ENCODE peak calls at places on chromosomes 12 and 14, in five cellular contexts. One of them, this sample, is unnamed.

GRCh38 chr12:16626991-16627390 is 21.0 kb upstream of the LMO3 start:
- DNase-seq in mucosa of descending colon: no peak
- DNase-seq in lung: no peak
- DNase-seq in PC-9: no peak
- DNase-seq in neuronal stem cell: no peak
- DNase-seq in this sample: no peak

GRCh38 chr14:67573268-67574010 is 26.6 kb downstream of the PIGH start:
- DNase-seq in mucosa of descending colon: no peak
- DNase-seq in lung: no peak
- DNase-seq in PC-9: no peak
- DNase-seq in neuronal stem cell: no peak
- DNase-seq in this sample: no peak

GRCh38 chr12:64086946-64087345 is 135.2 kb downstream of the KICS2 start:
- DNase-seq in mucosa of descending colon: no peak
- DNase-seq in lung: no peak
- DNase-seq in PC-9: no peak
- DNase-seq in neuronal stem cell: no peak
- DNase-seq in this sample: no peak

GRCh38 chr14:93725993-93726392 is 62.3 kb downstream of the PRIMA1 start:
- DNase-seq in mucosa of descending colon: no peak
- DNase-seq in lung: no peak
- DNase-seq in PC-9: no peak
- DNase-seq in neuronal stem cell: no peak
- DNase-seq in this sample: no peak

GRCh38 chr12:6735448-6736191 is 11.8 kb downstream of the COPS7A start:
- DNase-seq in mucosa of descending colon: peak; percentile 72
- DNase-seq in lung: peak; percentile 62
- DNase-seq in PC-9: peak; percentile 70
- DNase-seq in neuronal stem cell: no peak
- DNase-seq in this sample: peak; percentile 70

GRCh38 chr12:71191509-71192196 is 33.9 kb upstream of the TSPAN8 start:
- DNase-seq in mucosa of descending colon: no peak
- DNase-seq in lung: no peak
- DNase-seq in PC-9: no peak
- DNase-seq in neuronal stem cell: no peak
- DNase-seq in this sample: no peak

GRCh38 chr12:114921796-114922195 is 237.8 kb upstream of the TBX3 start:
- DNase-seq in mucosa of descending colon: no peak
- DNase-seq in lung: no peak
- DNase-seq in PC-9: no peak
- DNase-seq in neuronal stem cell: no peak
- DNase-seq in this sample: no peak

GRCh38 chr14:63362305-63362914 is 43.7 kb upstream of the GPHB5 start:
- DNase-seq in mucosa of descending colon: peak; percentile 31
- DNase-seq in lung: no peak
- DNase-seq in PC-9: no peak
- DNase-seq in neuronal stem cell: peak; percentile 62
- DNase-seq in this sample: no peak

GRCh38 chr14:50340945-50341344 is 28.8 kb downstream of the DMAC2L start:
- DNase-seq in mucosa of descending colon: no peak
- DNase-seq in lung: no peak
- DNase-seq in PC-9: no peak
- DNase-seq in neuronal stem cell: no peak
- DNase-seq in this sample: no peak

GRCh38 chr14:21902561-21903199 is 229.1 kb upstream of the OR4E1 start:
- DNase-seq in mucosa of descending colon: peak; percentile 28
- DNase-seq in lung: no peak
- DNase-seq in PC-9: no peak
- DNase-seq in neuronal stem cell: no peak
- DNase-seq in this sample: no peak

GRCh38 chr14:20332946-20333782 is at the start of gene CCNB1IP1:
- DNase-seq in mucosa of descending colon: peak; percentile 40
- DNase-seq in lung: peak; percentile 75
- DNase-seq in PC-9: peak; percentile 42
- DNase-seq in neuronal stem cell: peak; percentile 64
- DNase-seq in this sample: peak; percentile 96

GRCh38 chr14:64702493-64703392 is 1.5 kb upstream of the PLEKHG3 start:
- DNase-seq in mucosa of descending colon: peak; percentile 85
- DNase-seq in lung: peak; percentile 65
- DNase-seq in PC-9: peak; percentile 90
- DNase-seq in neuronal stem cell: no peak
- DNase-seq in this sample: no peak

GRCh38 chr12:16756833-16757552 is 151.0 kb upstream of the LMO3 start:
- DNase-seq in mucosa of descending colon: no peak
- DNase-seq in lung: no peak
- DNase-seq in PC-9: no peak
- DNase-seq in neuronal stem cell: peak; percentile 31
- DNase-seq in this sample: no peak

GRCh38 chr14:29709490-29709889 is 218.2 kb downstream of the PRKD1 start:
- DNase-seq in mucosa of descending colon: no peak
- DNase-seq in lung: no peak
- DNase-seq in PC-9: no peak
- DNase-seq in neuronal stem cell: no peak
- DNase-seq in this sample: no peak

GRCh38 chr12:127389923-127390322 is 877.0 kb upstream of the TMEM132C start:
- DNase-seq in mucosa of descending colon: no peak
- DNase-seq in lung: no peak
- DNase-seq in PC-9: peak; percentile 34
- DNase-seq in neuronal stem cell: peak; percentile 42
- DNase-seq in this sample: no peak

GRCh38 chr12:124457287-124458219 is 109.9 kb downstream of the NCOR2 start:
- DNase-seq in mucosa of descending colon: peak; percentile 65
- DNase-seq in lung: peak; percentile 67
- DNase-seq in PC-9: peak; percentile 43
- DNase-seq in neuronal stem cell: no peak
- DNase-seq in this sample: no peak

GRCh38 chr12:59596232-59597143 is 659 bp downstream of the SLC16A7 start:
- DNase-seq in mucosa of descending colon: peak; percentile 74
- DNase-seq in lung: peak; percentile 68
- DNase-seq in PC-9: peak; percentile 32
- DNase-seq in neuronal stem cell: peak; percentile 73
- DNase-seq in this sample: no peak

GRCh38 chr12:57134949-57135348 is 6.7 kb downstream of the LRP1 start:
- DNase-seq in mucosa of descending colon: no peak
- DNase-seq in lung: no peak
- DNase-seq in PC-9: no peak
- DNase-seq in neuronal stem cell: no peak
- DNase-seq in this sample: no peak

GRCh38 chr12:57133916-57134315 is 5.6 kb downstream of the LRP1 start:
- DNase-seq in mucosa of descending colon: no peak
- DNase-seq in lung: no peak
- DNase-seq in PC-9: no peak
- DNase-seq in neuronal stem cell: no peak
- DNase-seq in this sample: no peak

GRCh38 chr12:57130941-57131340 is 2.7 kb downstream of the LRP1 start:
- DNase-seq in mucosa of descending colon: no peak
- DNase-seq in lung: no peak
- DNase-seq in PC-9: no peak
- DNase-seq in neuronal stem cell: no peak
- DNase-seq in this sample: no peak

GRCh38 chr12:57131896-57132744 is 3.8 kb downstream of the LRP1 start:
- DNase-seq in mucosa of descending colon: no peak
- DNase-seq in lung: no peak
- DNase-seq in PC-9: no peak
- DNase-seq in neuronal stem cell: no peak
- DNase-seq in this sample: no peak

DNA sequence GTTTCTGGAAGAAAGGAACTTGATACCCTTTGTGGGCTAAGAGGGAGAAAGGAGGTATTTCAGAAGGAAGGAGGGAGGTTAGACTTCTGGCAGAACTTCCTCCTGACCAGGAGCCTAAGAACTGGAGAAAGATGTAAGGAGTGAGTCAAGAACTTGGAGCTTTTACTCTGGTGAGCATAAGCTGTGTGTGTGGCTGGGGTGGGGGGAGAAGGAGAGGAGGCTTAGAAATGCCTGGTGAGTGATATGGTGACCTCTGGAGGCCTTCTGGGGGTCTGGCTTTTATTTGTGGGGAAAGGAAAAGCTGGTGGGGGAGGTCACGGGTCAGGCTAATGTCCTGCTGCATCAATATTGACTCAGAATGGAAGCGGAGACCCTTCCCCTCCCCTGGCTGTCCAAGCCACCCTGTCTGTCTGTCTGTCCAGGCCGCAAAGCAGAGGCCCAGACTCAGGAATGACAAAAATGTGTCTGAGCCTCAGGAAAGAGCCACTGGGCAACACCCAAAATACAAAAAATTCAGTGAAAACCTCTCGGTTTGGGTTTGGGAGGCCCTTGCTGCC is 4.8 kb downstream of the LRP1 start:
- DNase-seq in mucosa of descending colon: no peak
- DNase-seq in lung: no peak
- DNase-seq in PC-9: no peak
- DNase-seq in neuronal stem cell: no peak
- DNase-seq in this sample: no peak
- H3K4me1 ChIP-seq in mucosa of descending colon: peaks cover 15% of the 10 kb centered on the region
- H3K4me1 ChIP-seq in lung: peaks cover 15% of the 10 kb centered on the region
- H3K4me1 ChIP-seq in PC-9: no peaks in the 10 kb centered on the region
- H3K4me1 ChIP-seq in neuronal stem cell: peaks cover 40% of the 10 kb centered on the region
- H3K4me1 ChIP-seq in this sample: peaks cover 4% of the 10 kb centered on the region

GRCh38 chr12:53383258-53383657 is 3.3 kb downstream of the SP1 start:
- DNase-seq in mucosa of descending colon: no peak
- DNase-seq in lung: no peak
- DNase-seq in PC-9: no peak
- DNase-seq in neuronal stem cell: no peak
- DNase-seq in this sample: no peak
- H3K4me1 ChIP-seq in mucosa of descending colon: peaks cover 78% of the 10 kb centered on the region
- H3K4me1 ChIP-seq in lung: peaks cover 16% of the 10 kb centered on the region
- H3K4me1 ChIP-seq in PC-9: peaks cover 74% of the 10 kb centered on the region
- H3K4me1 ChIP-seq in neuronal stem cell: peaks cover 21% of the 10 kb centered on the region
- H3K4me1 ChIP-seq in this sample: peaks cover 27% of the 10 kb centered on the region

GRCh38 chr12:54373619-54374554 is 9.6 kb upstream of the GPR84 start:
- DNase-seq in mucosa of descending colon: no peak
- DNase-seq in lung: no peak
- DNase-seq in PC-9: peak; percentile 14
- DNase-seq in neuronal stem cell: no peak
- DNase-seq in this sample: no peak

GRCh38 chr12:54376596-54377468 is 7.7 kb downstream of the ZNF385A start:
- DNase-seq in mucosa of descending colon: no peak
- DNase-seq in lung: no peak
- DNase-seq in PC-9: no peak
- DNase-seq in neuronal stem cell: no peak
- DNase-seq in this sample: no peak

GRCh38 chr12:54377797-54378515 is 6.6 kb downstream of the ZNF385A start:
- DNase-seq in mucosa of descending colon: no peak
- DNase-seq in lung: no peak
- DNase-seq in PC-9: no peak
- DNase-seq in neuronal stem cell: no peak
- DNase-seq in this sample: no peak

GRCh38 chr12:54374555-54375257 is 9.8 kb downstream of the ZNF385A start:
- DNase-seq in mucosa of descending colon: no peak
- DNase-seq in lung: no peak
- DNase-seq in PC-9: no peak
- DNase-seq in neuronal stem cell: no peak
- DNase-seq in this sample: no peak

GRCh38 chr12:54375258-54375579 is 9.3 kb downstream of the ZNF385A start:
- DNase-seq in mucosa of descending colon: no peak
- DNase-seq in lung: no peak
- DNase-seq in PC-9: no peak
- DNase-seq in neuronal stem cell: no peak
- DNase-seq in this sample: no peak
- H3K4me1 ChIP-seq in mucosa of descending colon: peaks cover 12% of the 10 kb centered on the region
- H3K4me1 ChIP-seq in lung: peaks cover 10% of the 10 kb centered on the region
- H3K4me1 ChIP-seq in PC-9: peaks cover 26% of the 10 kb centered on the region
- H3K4me1 ChIP-seq in neuronal stem cell: peaks cover 12% of the 10 kb centered on the region
- H3K4me1 ChIP-seq in this sample: no peaks in the 10 kb centered on the region

DNA sequence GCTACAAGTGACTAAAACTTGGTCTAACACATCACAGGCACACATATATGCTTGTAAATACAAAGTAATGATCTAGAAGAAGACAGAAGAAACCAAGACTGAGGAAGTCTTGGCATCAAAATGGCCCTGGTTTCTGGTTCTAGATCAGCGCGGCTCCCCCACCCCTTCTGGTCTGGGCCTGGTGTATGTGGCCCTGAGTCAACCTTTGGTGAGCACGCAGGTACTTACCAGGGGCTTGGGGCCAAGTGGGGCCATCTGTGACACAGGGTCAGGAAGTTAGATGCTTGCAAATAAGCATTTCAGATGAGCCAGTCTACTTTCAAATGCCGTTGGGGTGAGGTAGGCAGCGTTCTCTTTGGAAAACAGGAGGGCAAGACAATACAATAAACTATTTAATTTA is 13.2 kb upstream of the HVCN1 start:
- DNase-seq in mucosa of descending colon: no peak
- DNase-seq in lung: no peak
- DNase-seq in PC-9: no peak
- DNase-seq in neuronal stem cell: no peak
- DNase-seq in this sample: no peak
- H3K4me1 ChIP-seq in mucosa of descending colon: peaks cover 6% of the 10 kb centered on the region
- H3K4me1 ChIP-seq in lung: peaks cover 7% of the 10 kb centered on the region
- H3K4me1 ChIP-seq in PC-9: no peaks in the 10 kb centered on the region
- H3K4me1 ChIP-seq in neuronal stem cell: no peaks in the 10 kb centered on the region
- H3K4me1 ChIP-seq in this sample: no peaks in the 10 kb centered on the region

DNA sequence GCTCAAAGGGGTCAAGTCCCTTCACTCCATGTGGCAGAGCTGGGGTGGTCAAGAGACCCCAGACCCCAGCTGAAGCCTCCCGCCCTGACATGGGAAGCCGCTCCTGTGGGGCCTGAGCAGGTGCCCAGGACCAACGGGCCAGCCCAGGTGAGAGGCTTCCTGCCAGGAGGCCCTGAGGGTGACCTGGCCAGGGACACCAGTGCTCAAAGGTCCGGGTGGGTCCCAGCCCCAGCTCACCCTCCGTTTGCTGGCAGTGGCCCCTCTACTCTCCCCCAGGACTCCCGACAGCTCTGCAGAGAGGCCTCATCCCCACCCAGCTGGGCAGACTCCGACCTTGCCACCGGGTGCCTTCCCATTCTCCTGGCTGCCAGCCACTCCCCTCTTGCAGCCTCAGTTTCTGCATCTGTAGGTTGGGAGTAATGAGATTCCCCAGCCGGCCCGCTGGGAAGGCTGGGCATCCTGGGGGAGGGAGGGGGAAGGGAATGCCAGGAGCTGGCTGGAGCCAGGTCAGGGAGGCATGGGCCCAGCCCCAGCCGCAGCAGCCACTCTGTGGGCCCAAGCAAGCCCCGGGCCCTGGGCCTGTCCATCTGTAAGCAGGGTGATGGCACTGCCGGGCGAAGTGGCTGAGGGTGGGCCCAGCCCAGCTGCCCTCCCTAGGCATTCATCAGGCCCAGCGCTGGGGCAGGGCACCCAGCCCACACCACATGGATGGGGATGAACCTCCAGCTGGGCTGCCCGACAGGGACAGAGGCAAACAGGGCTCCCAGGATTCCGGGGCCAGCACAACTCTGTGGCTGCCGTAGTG is 10.3 kb upstream of the INF2 start:
- DNase-seq in mucosa of descending colon: peak; percentile 42
- DNase-seq in lung: no peak
- DNase-seq in PC-9: no peak
- DNase-seq in neuronal stem cell: no peak
- DNase-seq in this sample: no peak
- H3K4me1 ChIP-seq in mucosa of descending colon: peaks cover 55% of the 10 kb centered on the region
- H3K4me1 ChIP-seq in lung: peaks cover 42% of the 10 kb centered on the region
- H3K4me1 ChIP-seq in PC-9: peaks cover 54% of the 10 kb centered on the region
- H3K4me1 ChIP-seq in neuronal stem cell: peaks cover 51% of the 10 kb centered on the region
- H3K4me1 ChIP-seq in this sample: peaks cover 25% of the 10 kb centered on the region